ENCODE peak calls at places on chromosomes 1 and 21, in ten cellular contexts. One of them, this sample, is unnamed.

GRCh38 chr1:59083946-59084865 is 212.7 kb upstream of the FGGY start:
- DNase-seq in T follicular helper cell: no peak
- DNase-seq in stimulated activated naive CD8-positive, alpha-beta T cell treated with anti-CD3 and anti-CD28 coated beads, Interleukin-15, Interleukin-2, amounts not matched to agents 100 U/mL and 50 U/mL, for 24 hours: peak; percentile 11
- DNase-seq in GM23248: no peak
- DNase-seq in NCI-H1105 treated with DMSO at 0.1 percent for 48 hours: no peak
- DNase-seq in PC-3: peak; percentile 10
- DNase-seq in NCI-H526 treated with DMSO at 0.1 percent for 48 hours: no peak
- DNase-seq in AG08396: no peak
- DNase-seq in WTC11: peak; percentile 33
- DNase-seq in brain microvascular endothelial cell: no peak
- DNase-seq in this sample: no peak

GRCh38 chr21:24716306-24716918 is 890.9 kb downstream of the MRPL39 start:
- DNase-seq in T follicular helper cell: no peak
- DNase-seq in stimulated activated naive CD8-positive, alpha-beta T cell treated with anti-CD3 and anti-CD28 coated beads, Interleukin-15, Interleukin-2, amounts not matched to agents 100 U/mL and 50 U/mL, for 24 hours: no peak
- DNase-seq in GM23248: no peak
- DNase-seq in NCI-H1105 treated with DMSO at 0.1 percent for 48 hours: no peak
- DNase-seq in PC-3: no peak
- DNase-seq in NCI-H526 treated with DMSO at 0.1 percent for 48 hours: peak; percentile 35
- DNase-seq in AG08396: no peak
- DNase-seq in WTC11: no peak
- DNase-seq in brain microvascular endothelial cell: no peak
- DNase-seq in this sample: no peak

GRCh38 chr21:15735409-15735808 is 5.6 kb downstream of the USP25 start:
- DNase-seq in T follicular helper cell: no peak
- DNase-seq in stimulated activated naive CD8-positive, alpha-beta T cell treated with anti-CD3 and anti-CD28 coated beads, Interleukin-15, Interleukin-2, amounts not matched to agents 100 U/mL and 50 U/mL, for 24 hours: no peak
- DNase-seq in GM23248: no peak
- DNase-seq in NCI-H1105 treated with DMSO at 0.1 percent for 48 hours: no peak
- DNase-seq in PC-3: peak; percentile 8
- DNase-seq in NCI-H526 treated with DMSO at 0.1 percent for 48 hours: no peak
- DNase-seq in AG08396: no peak
- DNase-seq in WTC11: no peak
- DNase-seq in brain microvascular endothelial cell: no peak
- DNase-seq in this sample: no peak

GRCh38 chr21:45601551-45601950 is 42.0 kb upstream of the PCBP3 start:
- DNase-seq in T follicular helper cell: no peak
- DNase-seq in stimulated activated naive CD8-positive, alpha-beta T cell treated with anti-CD3 and anti-CD28 coated beads, Interleukin-15, Interleukin-2, amounts not matched to agents 100 U/mL and 50 U/mL, for 24 hours: no peak
- DNase-seq in GM23248: no peak
- DNase-seq in NCI-H1105 treated with DMSO at 0.1 percent for 48 hours: no peak
- DNase-seq in PC-3: no peak
- DNase-seq in NCI-H526 treated with DMSO at 0.1 percent for 48 hours: no peak
- DNase-seq in AG08396: no peak
- DNase-seq in WTC11: peak; percentile 4
- DNase-seq in brain microvascular endothelial cell: no peak
- DNase-seq in this sample: no peak

GRCh38 chr1:61356995-61357394 is 274.6 kb downstream of the NFIA start:
- DNase-seq in T follicular helper cell: no peak
- DNase-seq in stimulated activated naive CD8-positive, alpha-beta T cell treated with anti-CD3 and anti-CD28 coated beads, Interleukin-15, Interleukin-2, amounts not matched to agents 100 U/mL and 50 U/mL, for 24 hours: no peak
- DNase-seq in GM23248: no peak
- DNase-seq in NCI-H1105 treated with DMSO at 0.1 percent for 48 hours: no peak
- DNase-seq in PC-3: no peak
- DNase-seq in NCI-H526 treated with DMSO at 0.1 percent for 48 hours: no peak
- DNase-seq in AG08396: no peak
- DNase-seq in WTC11: no peak
- DNase-seq in brain microvascular endothelial cell: no peak
- DNase-seq in this sample: no peak

GRCh38 chr1:10787274-10787673 is 9.2 kb downstream of the CASZ1 start:
- DNase-seq in T follicular helper cell: no peak
- DNase-seq in stimulated activated naive CD8-positive, alpha-beta T cell treated with anti-CD3 and anti-CD28 coated beads, Interleukin-15, Interleukin-2, amounts not matched to agents 100 U/mL and 50 U/mL, for 24 hours: no peak
- DNase-seq in GM23248: no peak
- DNase-seq in NCI-H1105 treated with DMSO at 0.1 percent for 48 hours: peak; percentile 72
- DNase-seq in PC-3: no peak
- DNase-seq in NCI-H526 treated with DMSO at 0.1 percent for 48 hours: no peak
- DNase-seq in AG08396: no peak
- DNase-seq in WTC11: no peak
- DNase-seq in brain microvascular endothelial cell: no peak
- DNase-seq in this sample: no peak

GRCh38 chr1:58782308-58783089 is 1.3 kb downstream of the JUN start:
- DNase-seq in T follicular helper cell: peak; percentile 21
- DNase-seq in stimulated activated naive CD8-positive, alpha-beta T cell treated with anti-CD3 and anti-CD28 coated beads, Interleukin-15, Interleukin-2, amounts not matched to agents 100 U/mL and 50 U/mL, for 24 hours: peak; percentile 72
- DNase-seq in GM23248: peak; percentile 59
- DNase-seq in NCI-H1105 treated with DMSO at 0.1 percent for 48 hours: peak; percentile 64
- DNase-seq in PC-3: peak; percentile 45
- DNase-seq in NCI-H526 treated with DMSO at 0.1 percent for 48 hours: peak; percentile 50
- DNase-seq in AG08396: peak; percentile 22
- DNase-seq in WTC11: peak; percentile 63
- DNase-seq in brain microvascular endothelial cell: no peak
- DNase-seq in this sample: peak; percentile 41

GRCh38 chr1:23636009-23636408 is 55.6 kb upstream of the RPL11 start:
- DNase-seq in T follicular helper cell: no peak
- DNase-seq in stimulated activated naive CD8-positive, alpha-beta T cell treated with anti-CD3 and anti-CD28 coated beads, Interleukin-15, Interleukin-2, amounts not matched to agents 100 U/mL and 50 U/mL, for 24 hours: no peak
- DNase-seq in GM23248: no peak
- DNase-seq in NCI-H1105 treated with DMSO at 0.1 percent for 48 hours: no peak
- DNase-seq in PC-3: no peak
- DNase-seq in NCI-H526 treated with DMSO at 0.1 percent for 48 hours: no peak
- DNase-seq in AG08396: no peak
- DNase-seq in WTC11: no peak
- DNase-seq in brain microvascular endothelial cell: no peak
- DNase-seq in this sample: no peak

This sample was measured in NCI-H2081.